ENCODE peak calls at places on chromosomes 12 and 14, in eight cellular contexts. One of them, this sample, is unnamed.

GRCh38 chr12:113151655-113152054 is 2.1 kb downstream of the CFAP73 start:
- DNase-seq in astrocyte of the spinal cord: no peak
- DNase-seq in SHP77: no peak
- DNase-seq in AG09309: no peak
- DNase-seq in T-cell: no peak
- DNase-seq in NT2/D1: no peak
- DNase-seq in posterior cingulate gyrus: no peak
- DNase-seq in transverse colon: no peak
- DNase-seq in this sample: no peak

GRCh38 chr12:104569348-104570173 is 112.8 kb downstream of the CHST11 start:
- DNase-seq in astrocyte of the spinal cord: no peak
- DNase-seq in SHP77: no peak
- DNase-seq in AG09309: no peak
- DNase-seq in T-cell: peak
- DNase-seq in NT2/D1: no peak
- DNase-seq in posterior cingulate gyrus: no peak
- DNase-seq in transverse colon: peak
- DNase-seq in this sample: peak

GRCh38 chr12:75525263-75525662 is 13.9 kb upstream of the KRR1 start:
- DNase-seq in astrocyte of the spinal cord: no peak
- DNase-seq in SHP77: no peak
- DNase-seq in AG09309: no peak
- DNase-seq in T-cell: no peak
- DNase-seq in NT2/D1: no peak
- DNase-seq in posterior cingulate gyrus: no peak
- DNase-seq in transverse colon: no peak
- DNase-seq in this sample: no peak

GRCh38 chr12:12899530-12900380 is 8.4 kb downstream of the GPRC5A start:
- DNase-seq in astrocyte of the spinal cord: peak
- DNase-seq in SHP77: no peak
- DNase-seq in AG09309: peak
- DNase-seq in T-cell: no peak
- DNase-seq in NT2/D1: no peak
- DNase-seq in posterior cingulate gyrus: no peak
- DNase-seq in transverse colon: no peak
- DNase-seq in this sample: no peak

GRCh38 chr12:101769865-101770264 is 30.6 kb upstream of the SYCP3 start:
- DNase-seq in astrocyte of the spinal cord: no peak
- DNase-seq in SHP77: no peak
- DNase-seq in AG09309: no peak
- DNase-seq in T-cell: no peak
- DNase-seq in NT2/D1: no peak
- DNase-seq in posterior cingulate gyrus: no peak
- DNase-seq in transverse colon: no peak
- DNase-seq in this sample: no peak

GRCh38 chr12:42332301-42332894 is 6.4 kb downstream of the PPHLN1 start:
- DNase-seq in astrocyte of the spinal cord: peak
- DNase-seq in SHP77: peak
- DNase-seq in AG09309: no peak
- DNase-seq in T-cell: peak
- DNase-seq in NT2/D1: no peak
- DNase-seq in posterior cingulate gyrus: peak
- DNase-seq in transverse colon: no peak
- DNase-seq in this sample: no peak

GRCh38 chr12:24909667-24910066 is 39.2 kb downstream of the BCAT1 start:
- DNase-seq in astrocyte of the spinal cord: peak
- DNase-seq in SHP77: no peak
- DNase-seq in AG09309: peak
- DNase-seq in T-cell: no peak
- DNase-seq in NT2/D1: no peak
- DNase-seq in posterior cingulate gyrus: no peak
- DNase-seq in transverse colon: peak
- DNase-seq in this sample: no peak

GRCh38 chr12:72330291-72330690 is 58.1 kb downstream of the TRHDE start:
- DNase-seq in astrocyte of the spinal cord: peak
- DNase-seq in SHP77: no peak
- DNase-seq in AG09309: peak
- DNase-seq in T-cell: no peak
- DNase-seq in NT2/D1: no peak
- DNase-seq in posterior cingulate gyrus: no peak
- DNase-seq in transverse colon: no peak
- DNase-seq in this sample: no peak

GRCh38 chr14:60274448-60274847 is 25.4 kb downstream of the PPM1A start:
- DNase-seq in astrocyte of the spinal cord: no peak
- DNase-seq in SHP77: no peak
- DNase-seq in AG09309: no peak
- DNase-seq in T-cell: no peak
- DNase-seq in NT2/D1: no peak
- DNase-seq in posterior cingulate gyrus: no peak
- DNase-seq in transverse colon: no peak
- DNase-seq in this sample: no peak

GRCh38 chr12:25242981-25243764 is 7.6 kb downstream of the KRAS start:
- DNase-seq in astrocyte of the spinal cord: no peak
- DNase-seq in SHP77: no peak
- DNase-seq in AG09309: no peak
- DNase-seq in T-cell: no peak
- DNase-seq in NT2/D1: no peak
- DNase-seq in posterior cingulate gyrus: no peak
- DNase-seq in transverse colon: peak
- DNase-seq in this sample: no peak

GRCh38 chr12:105570944-105571343 is 240.5 kb downstream of the C12orf75 start:
- DNase-seq in astrocyte of the spinal cord: no peak
- DNase-seq in SHP77: peak
- DNase-seq in AG09309: no peak
- DNase-seq in T-cell: no peak
- DNase-seq in NT2/D1: no peak
- DNase-seq in posterior cingulate gyrus: no peak
- DNase-seq in transverse colon: no peak
- DNase-seq in this sample: no peak

GRCh38 chr12:20757-21156 is 45.8 kb upstream of the IQSEC3 start:
- DNase-seq in astrocyte of the spinal cord: no peak
- DNase-seq in SHP77: no peak
- DNase-seq in AG09309: no peak
- DNase-seq in T-cell: no peak
- DNase-seq in NT2/D1: no peak
- DNase-seq in posterior cingulate gyrus: no peak
- DNase-seq in transverse colon: no peak
- DNase-seq in this sample: no peak

GRCh38 chr14:52314521-52315354 is 626 bp downstream of the PTGER2 start:
- DNase-seq in astrocyte of the spinal cord: peak
- DNase-seq in SHP77: no peak
- DNase-seq in AG09309: no peak
- DNase-seq in T-cell: peak
- DNase-seq in NT2/D1: no peak
- DNase-seq in posterior cingulate gyrus: peak
- DNase-seq in transverse colon: peak
- DNase-seq in this sample: peak

GRCh38 chr14:103393687-103394626 is 8.7 kb downstream of the MARK3 start:
- DNase-seq in astrocyte of the spinal cord: peak
- DNase-seq in SHP77: peak
- DNase-seq in AG09309: no peak
- DNase-seq in T-cell: no peak
- DNase-seq in NT2/D1: no peak
- DNase-seq in posterior cingulate gyrus: no peak
- DNase-seq in transverse colon: no peak
- DNase-seq in this sample: no peak

GRCh38 chr14:57508756-57509155 is 15.1 kb upstream of the CCDC198 start:
- DNase-seq in astrocyte of the spinal cord: no peak
- DNase-seq in SHP77: no peak
- DNase-seq in AG09309: no peak
- DNase-seq in T-cell: no peak
- DNase-seq in NT2/D1: no peak
- DNase-seq in posterior cingulate gyrus: no peak
- DNase-seq in transverse colon: no peak
- DNase-seq in this sample: no peak

GRCh38 chr12:109759076-109759420 is 45.4 kb downstream of the FAM222A start:
- DNase-seq in astrocyte of the spinal cord: no peak
- DNase-seq in SHP77: no peak
- DNase-seq in AG09309: no peak
- DNase-seq in T-cell: no peak
- DNase-seq in NT2/D1: no peak
- DNase-seq in posterior cingulate gyrus: no peak
- DNase-seq in transverse colon: peak
- DNase-seq in this sample: peak

GRCh38 chr14:68977137-68977740 is 1.9 kb downstream of the ACTN1 start:
- DNase-seq in astrocyte of the spinal cord: no peak
- DNase-seq in SHP77: no peak
- DNase-seq in AG09309: no peak
- DNase-seq in T-cell: no peak
- DNase-seq in NT2/D1: no peak
- DNase-seq in posterior cingulate gyrus: no peak
- DNase-seq in transverse colon: no peak
- DNase-seq in this sample: no peak

GRCh38 chr12:101108130-101108529 is 101.9 kb downstream of the SLC5A8 start:
- DNase-seq in astrocyte of the spinal cord: no peak
- DNase-seq in SHP77: no peak
- DNase-seq in AG09309: no peak
- DNase-seq in T-cell: no peak
- DNase-seq in NT2/D1: no peak
- DNase-seq in posterior cingulate gyrus: no peak
- DNase-seq in transverse colon: no peak
- DNase-seq in this sample: no peak

GRCh38 chr12:91743727-91744126 is 401.9 kb downstream of the BTG1 start:
- DNase-seq in astrocyte of the spinal cord: no peak
- DNase-seq in SHP77: no peak
- DNase-seq in AG09309: no peak
- DNase-seq in T-cell: no peak
- DNase-seq in NT2/D1: no peak
- DNase-seq in posterior cingulate gyrus: no peak
- DNase-seq in transverse colon: no peak
- DNase-seq in this sample: no peak

GRCh38 chr14:54312166-54312801 is 84.5 kb upstream of the CDKN3 start:
- DNase-seq in astrocyte of the spinal cord: peak
- DNase-seq in SHP77: no peak
- DNase-seq in AG09309: peak
- DNase-seq in T-cell: no peak
- DNase-seq in NT2/D1: peak
- DNase-seq in posterior cingulate gyrus: no peak
- DNase-seq in transverse colon: no peak
- DNase-seq in this sample: no peak

GRCh38 chr12:46266382-46266791 is 2.5 kb downstream of the SLC38A1 start:
- DNase-seq in astrocyte of the spinal cord: peak
- DNase-seq in SHP77: peak
- DNase-seq in AG09309: no peak
- DNase-seq in T-cell: peak
- DNase-seq in NT2/D1: no peak
- DNase-seq in posterior cingulate gyrus: no peak
- DNase-seq in transverse colon: peak
- DNase-seq in this sample: no peak

GRCh38 chr12:128729628-128730121 is 94.1 kb downstream of the SLC15A4 start:
- DNase-seq in astrocyte of the spinal cord: no peak
- DNase-seq in SHP77: no peak
- DNase-seq in AG09309: no peak
- DNase-seq in T-cell: no peak
- DNase-seq in NT2/D1: no peak
- DNase-seq in posterior cingulate gyrus: no peak
- DNase-seq in transverse colon: no peak
- DNase-seq in this sample: no peak

This sample was measured in stomach.